ENCODE peak calls at places on chromosomes 5 and 9, in five cellular contexts. W is neuronal stem cell, A is PC-3, V is HCT116, M is H1. T is an unnamed sample. For H3K9me3, the result is how much of the 10 kb centered on the place peaks cover.

GRCh38 chr5:139642891-139643871 is 5.0 kb upstream of the CXXC5 start:
- DNase-seq in W (no peak), A (peak), V (no peak), M (no peak), T (no peak)

GRCh38 chr9:88537743-88538055 is 2.7 kb downstream of the NXNL2 start:
- DNase-seq in M (no peak), W (peak), A (peak), V (no peak), T (peak)

GRCh38 chr5:78293856-78294249 is 645 bp downstream of the AP3B1 start:
- DNase-seq in M (no peak), W (peak), V (no peak), A (no peak), T (peak)

GRCh38 chr5:116571568-116572321 is 2.9 kb downstream of the SEMA6A start:
- DNase-seq in V (no peak), A (no peak), W (no peak), M (no peak), T (no peak)

GRCh38 chr5:43150075-43150474 is 29.4 kb downstream of the ZNF131 start:
- DNase-seq in W (no peak), V (no peak), M (no peak), A (no peak), T (no peak)

GRCh38 chr5:126926152-126926551 is 104.2 kb downstream of the MARCHF3 start:
- DNase-seq in M (no peak), W (no peak), A (no peak), V (no peak), T (no peak)

GRCh38 chr9:133640580-133641395 is 4.6 kb downstream of the DBH start:
- DNase-seq in W (no peak), A (no peak), V (no peak), M (no peak), T (no peak)

GRCh38 chr9:94086468-94086867 is 2.2 kb downstream of the PTPDC1 start:
- DNase-seq in V (peak), W (no peak), M (no peak), A (peak), T (peak)

GRCh38 chr5:134022333-134022732 is 17.6 kb upstream of the VDAC1 start:
- DNase-seq in A (no peak), M (no peak), V (no peak), W (no peak), T (no peak)

GRCh38 chr5:4375640-4376039 is 764.5 kb upstream of the ADAMTS16 start:
- DNase-seq in A (no peak), V (no peak), M (no peak), W (no peak), T (no peak)

GRCh38 chr9:129245276-129245675 is 67.2 kb upstream of the IER5L start:
- DNase-seq in W (no peak), V (no peak), M (no peak), A (no peak), T (no peak)

GRCh38 chr5:110853267-110853666 is 114.5 kb downstream of the SLC25A46 start:
- DNase-seq in A (peak), M (no peak), W (no peak), V (no peak), T (peak)

GRCh38 chr5:59133801-59134261 is 551.0 kb downstream of the RAB3C start:
- DNase-seq in W (no peak), V (no peak), A (peak), M (no peak), T (peak)

GRCh38 chr5:42812620-42813019 is 928 bp upstream of the SELENOP start:
- DNase-seq in W (no peak), M (no peak), A (no peak), V (no peak), T (no peak)

GRCh38 chr9:71604197-71605063 is 163.9 kb downstream of the CEMIP2 start:
- DNase-seq in A (peak), M (peak), V (peak), W (peak), T (peak)

GRCh38 chr5:88172847-88173758 is 95.5 kb downstream of the TMEM161B start:
- DNase-seq in A (no peak), W (peak), M (no peak), V (no peak), T (no peak)

GRCh38 chr5:79108792-79109191 is 2.8 kb upstream of the BHMT start:
- DNase-seq in V (no peak), A (no peak), M (no peak), W (no peak), T (no peak)

GRCh38 chr5:172107606-172108005 is 80.4 kb downstream of the STK10 start:
- DNase-seq in W (no peak), M (no peak), A (peak), V (no peak), T (peak)

GRCh38 chr5:92401492-92401891 is 1018.4 kb upstream of the ARRDC3 start:
- DNase-seq in V (no peak), A (no peak), M (no peak), W (peak), T (peak)

GRCh38 chr5:36870399-36871040 is 6.0 kb upstream of the NIPBL start:
- DNase-seq in V (peak), M (no peak), W (no peak), A (peak), T (peak)

GRCh38 chr5:93621340-93621872 is 38.4 kb downstream of the NR2F1 start:
- DNase-seq in V (no peak), A (peak), M (no peak), W (peak), T (peak)

GRCh38 chr5:90353254-90353653 is 56.3 kb downstream of the CETN3 start:
- DNase-seq in W (no peak), A (no peak), V (no peak), M (no peak), T (no peak)

GRCh38 chr5:150904479-150905311 is at the start of gene ZNF300:
- DNase-seq in W (peak), M (peak), V (no peak), A (no peak), T (peak)
- H3K9me3 ChIP-seq in W (half or more), M (under half), V (under half), A (half or more), T (under half)

DNA sequence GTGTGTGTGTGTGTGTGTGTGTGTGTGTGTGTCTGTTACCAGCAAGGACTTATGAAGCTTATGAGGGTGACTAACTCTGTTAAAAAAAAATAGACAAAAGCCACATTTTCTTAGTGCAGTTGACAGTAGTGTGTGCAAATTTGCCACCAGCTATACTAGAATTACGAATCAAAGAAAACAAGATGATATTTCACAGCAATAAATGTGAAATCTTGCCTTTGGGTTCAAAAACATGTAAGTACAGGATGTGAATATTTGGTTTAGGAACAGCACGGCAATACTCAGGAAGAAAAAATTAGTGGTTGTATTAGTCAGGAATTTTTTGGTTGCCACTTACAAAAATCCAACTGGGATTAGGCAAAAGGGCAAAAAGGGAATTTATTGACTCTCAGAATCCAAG is 117.4 kb downstream of the NPR3 start:
- DNase-seq in W (no peak), A (peak), M (no peak), V (no peak), T (peak)
- H3K9ac ChIP-seq in W (no peak), A (no peak), M (no peak), V (no peak), T (no peak)

GRCh38 chr5:96492654-96493053 is 59.6 kb upstream of the PCSK1 start:
- DNase-seq in A (peak), M (no peak), W (no peak), V (no peak), T (peak)

GRCh38 chr5:96489518-96489917 is 56.5 kb upstream of the PCSK1 start:
- DNase-seq in V (no peak), A (no peak), M (no peak), W (no peak), T (no peak)

GRCh38 chr5:96487859-96488258 is 54.8 kb upstream of the PCSK1 start:
- DNase-seq in A (peak), W (no peak), M (no peak), V (no peak), T (no peak)

GRCh38 chr5:96493189-96493790 is 60.2 kb upstream of the PCSK1 start:
- DNase-seq in W (no peak), A (no peak), V (no peak), M (no peak), T (no peak)
- H3K27ac ChIP-seq in W (no peak), A (no peak), V (no peak), M (no peak), T (no peak)

GRCh38 chr9:97852399-97853055 is 499 bp upstream of the FOXE1 start:
- DNase-seq in A (no peak), M (no peak), W (peak), V (no peak), T (no peak)

GRCh38 chr9:97853056-97853843 is at the start of gene FOXE1:
- DNase-seq in A (no peak), W (peak), V (no peak), M (no peak), T (peak)

GRCh38 chr9:97854696-97855485 is 1.9 kb downstream of the FOXE1 start:
- DNase-seq in M (no peak), W (no peak), A (no peak), V (no peak), T (no peak)

GRCh38 chr9:97855486-97855875 is 2.5 kb downstream of the FOXE1 start:
- DNase-seq in W (no peak), A (no peak), V (no peak), M (no peak), T (no peak)

GRCh38 chr9:97853844-97854695 is 1.0 kb downstream of the FOXE1 start:
- DNase-seq in V (no peak), W (peak), A (no peak), M (no peak), T (peak)
- H3K9me3 ChIP-seq in V (under half), W (under half), A (under half), M (under half), T (under half)

DNA sequence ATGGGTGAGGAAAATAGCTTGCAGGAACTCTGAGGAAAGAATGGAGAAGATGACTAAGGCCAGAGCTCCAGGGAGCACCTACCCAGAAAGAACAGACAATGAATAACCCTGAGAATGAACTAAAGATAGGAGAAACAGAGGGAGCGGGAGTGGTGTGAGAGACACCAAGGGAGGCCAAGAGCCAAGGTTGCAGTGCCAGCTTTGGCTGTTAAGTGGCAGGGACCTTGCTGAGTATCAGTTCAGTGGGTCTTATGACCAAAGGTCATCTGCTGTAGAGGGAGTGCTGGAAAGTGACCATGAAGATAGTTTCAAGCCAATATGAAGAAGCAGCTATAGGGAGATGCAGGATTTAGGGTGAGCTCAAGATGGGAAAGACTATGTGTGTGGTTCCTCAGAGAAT is 16.7 kb downstream of the P4HA2 start:
- DNase-seq in M (no peak), A (no peak), V (no peak), W (no peak), T (no peak)
- H3K9ac ChIP-seq in M (no peak), A (no peak), V (no peak), W (no peak), T (no peak)

GRCh38 chr9:6109571-6109970 is 94.1 kb upstream of the RANBP6 start:
- DNase-seq in M (no peak), A (no peak), V (no peak), W (no peak), T (peak)

GRCh38 chr9:6106576-6107339 is 91.3 kb upstream of the RANBP6 start:
- DNase-seq in W (peak), M (peak), A (peak), V (peak), T (peak)

GRCh38 chr9:6109986-6110385 is 94.6 kb upstream of the RANBP6 start:
- DNase-seq in W (no peak), M (no peak), V (no peak), A (no peak), T (no peak)

GRCh38 chr9:6105738-6106137 is 90.3 kb upstream of the RANBP6 start:
- DNase-seq in A (no peak), M (no peak), W (no peak), V (no peak), T (no peak)
- H3K27ac ChIP-seq in A (peak), M (no peak), W (no peak), V (no peak), T (no peak)

GRCh38 chr5:141223112-141223783 is at the start of gene PCDHB14:
- DNase-seq in V (peak), M (no peak), A (peak), W (peak), T (peak)
- H3K9me3 ChIP-seq in V (under half), M (under half), A (under half), W (under half), T (under half)

GRCh38 chr9:2288309-2288708 is 273.2 kb downstream of the SMARCA2 start:
- DNase-seq in M (no peak), V (no peak), W (no peak), A (no peak), T (no peak)

GRCh38 chr9:2291980-2292704 is 277.0 kb downstream of the SMARCA2 start:
- DNase-seq in W (no peak), M (no peak), A (peak), V (no peak), T (peak)

GRCh38 chr9:2289234-2289755 is 274.1 kb downstream of the SMARCA2 start:
- DNase-seq in V (no peak), W (no peak), M (no peak), A (no peak), T (no peak)

GRCh38 chr9:2290382-2290781 is 275.2 kb downstream of the SMARCA2 start:
- DNase-seq in A (no peak), W (no peak), M (no peak), V (no peak), T (no peak)

DNA sequence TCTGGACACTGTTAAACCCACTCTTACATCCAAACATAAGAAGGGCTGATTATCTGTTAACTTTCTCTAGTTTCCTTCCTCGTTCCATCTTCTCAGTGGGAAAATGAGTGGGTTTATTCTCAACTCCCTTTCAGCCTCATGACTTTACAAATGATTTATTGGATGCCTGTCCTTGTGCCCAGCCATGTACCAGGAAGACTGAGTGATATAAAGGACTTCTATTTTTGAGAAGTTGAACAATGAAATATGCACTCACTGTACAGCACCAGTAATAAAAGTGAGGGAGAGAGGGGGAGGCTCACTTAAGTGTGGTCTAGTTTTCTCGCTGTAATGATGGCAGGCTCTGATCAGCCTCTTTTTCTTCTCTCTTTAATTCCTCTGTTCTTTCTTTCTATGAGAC is 277.6 kb downstream of the SMARCA2 start:
- DNase-seq in M (no peak), V (no peak), W (no peak), A (no peak), T (no peak)
- H3K9ac ChIP-seq in M (no peak), V (no peak), W (no peak), A (no peak), T (no peak)

T was measured in mammary epithelial cell.